ENCODE peak calls at places on chromosomes 2 and 18, in eight cellular contexts. One of them, this sample, is unnamed.

GRCh38 chr2:112542974-112543760 is 902 bp downstream of the POLR1B start:
- DNase-seq in endothelial cell of umbilical vein: peak
- DNase-seq in mesothelial cell of epicardium: no peak
- DNase-seq in activated CD8-positive, alpha-beta memory T cell treated with anti-CD3 and anti-CD28 coated beads for 4 hours: no peak
- DNase-seq in stimulated activated CD4-positive, alpha-beta T cell treated with anti-CD3 and anti-CD28 coated beads, TNF-alpha, amount 100 ng/mL, for 24 hours: no peak
- DNase-seq in GF-D8: no peak
- DNase-seq in GM23248: peak
- DNase-seq in left lung: no peak
- DNase-seq in this sample: peak

GRCh38 chr2:137886432-137886831 is 77.8 kb upstream of the HNMT start:
- DNase-seq in left lung: no peak
- DNase-seq in GM23248: no peak
- DNase-seq in activated CD8-positive, alpha-beta memory T cell treated with anti-CD3 and anti-CD28 coated beads for 4 hours: no peak
- DNase-seq in mesothelial cell of epicardium: no peak
- DNase-seq in endothelial cell of umbilical vein: no peak
- DNase-seq in stimulated activated CD4-positive, alpha-beta T cell treated with anti-CD3 and anti-CD28 coated beads, TNF-alpha, amount 100 ng/mL, for 24 hours: no peak
- DNase-seq in GF-D8: no peak
- DNase-seq in this sample: no peak

GRCh38 chr2:167275066-167275465 is 386.8 kb downstream of the XIRP2 start:
- DNase-seq in activated CD8-positive, alpha-beta memory T cell treated with anti-CD3 and anti-CD28 coated beads for 4 hours: no peak
- DNase-seq in mesothelial cell of epicardium: no peak
- DNase-seq in stimulated activated CD4-positive, alpha-beta T cell treated with anti-CD3 and anti-CD28 coated beads, TNF-alpha, amount 100 ng/mL, for 24 hours: no peak
- DNase-seq in GM23248: no peak
- DNase-seq in GF-D8: no peak
- DNase-seq in endothelial cell of umbilical vein: no peak
- DNase-seq in left lung: no peak
- DNase-seq in this sample: no peak

GRCh38 chr2:85273732-85274731 is 53.8 kb downstream of the TGOLN2 start:
- DNase-seq in stimulated activated CD4-positive, alpha-beta T cell treated with anti-CD3 and anti-CD28 coated beads, TNF-alpha, amount 100 ng/mL, for 24 hours: no peak
- DNase-seq in left lung: no peak
- DNase-seq in GM23248: peak
- DNase-seq in mesothelial cell of epicardium: peak
- DNase-seq in GF-D8: no peak
- DNase-seq in endothelial cell of umbilical vein: peak
- DNase-seq in activated CD8-positive, alpha-beta memory T cell treated with anti-CD3 and anti-CD28 coated beads for 4 hours: no peak
- DNase-seq in this sample: peak

GRCh38 chr18:68417826-68418225 is 297.1 kb downstream of the TMX3 start:
- DNase-seq in mesothelial cell of epicardium: no peak
- DNase-seq in endothelial cell of umbilical vein: no peak
- DNase-seq in stimulated activated CD4-positive, alpha-beta T cell treated with anti-CD3 and anti-CD28 coated beads, TNF-alpha, amount 100 ng/mL, for 24 hours: no peak
- DNase-seq in GM23248: peak
- DNase-seq in left lung: no peak
- DNase-seq in GF-D8: no peak
- DNase-seq in activated CD8-positive, alpha-beta memory T cell treated with anti-CD3 and anti-CD28 coated beads for 4 hours: no peak
- DNase-seq in this sample: peak

GRCh38 chr18:27130029-27130428 is 55.1 kb downstream of the CHST9 start:
- DNase-seq in stimulated activated CD4-positive, alpha-beta T cell treated with anti-CD3 and anti-CD28 coated beads, TNF-alpha, amount 100 ng/mL, for 24 hours: no peak
- DNase-seq in GM23248: no peak
- DNase-seq in mesothelial cell of epicardium: no peak
- DNase-seq in activated CD8-positive, alpha-beta memory T cell treated with anti-CD3 and anti-CD28 coated beads for 4 hours: no peak
- DNase-seq in left lung: no peak
- DNase-seq in endothelial cell of umbilical vein: no peak
- DNase-seq in GF-D8: no peak
- DNase-seq in this sample: no peak

GRCh38 chr2:60234274-60234976 is 319.0 kb downstream of the BCL11A start:
- DNase-seq in left lung: no peak
- DNase-seq in GF-D8: no peak
- DNase-seq in endothelial cell of umbilical vein: no peak
- DNase-seq in mesothelial cell of epicardium: no peak
- DNase-seq in activated CD8-positive, alpha-beta memory T cell treated with anti-CD3 and anti-CD28 coated beads for 4 hours: no peak
- DNase-seq in GM23248: no peak
- DNase-seq in stimulated activated CD4-positive, alpha-beta T cell treated with anti-CD3 and anti-CD28 coated beads, TNF-alpha, amount 100 ng/mL, for 24 hours: no peak
- DNase-seq in this sample: no peak

GRCh38 chr2:144801766-144802165 is 281.8 kb upstream of the ZEB2 start:
- DNase-seq in GM23248: peak
- DNase-seq in mesothelial cell of epicardium: no peak
- DNase-seq in activated CD8-positive, alpha-beta memory T cell treated with anti-CD3 and anti-CD28 coated beads for 4 hours: no peak
- DNase-seq in left lung: no peak
- DNase-seq in GF-D8: no peak
- DNase-seq in stimulated activated CD4-positive, alpha-beta T cell treated with anti-CD3 and anti-CD28 coated beads, TNF-alpha, amount 100 ng/mL, for 24 hours: no peak
- DNase-seq in endothelial cell of umbilical vein: peak
- DNase-seq in this sample: peak

GRCh38 chr2:169528271-169528701 is 18.8 kb downstream of the KLHL41 start:
- DNase-seq in activated CD8-positive, alpha-beta memory T cell treated with anti-CD3 and anti-CD28 coated beads for 4 hours: peak
- DNase-seq in endothelial cell of umbilical vein: peak
- DNase-seq in left lung: peak
- DNase-seq in GF-D8: peak
- DNase-seq in mesothelial cell of epicardium: peak
- DNase-seq in stimulated activated CD4-positive, alpha-beta T cell treated with anti-CD3 and anti-CD28 coated beads, TNF-alpha, amount 100 ng/mL, for 24 hours: peak
- DNase-seq in GM23248: peak
- DNase-seq in this sample: peak

GRCh38 chr2:2251255-2251654 is 79.8 kb downstream of the MYT1L start:
- DNase-seq in endothelial cell of umbilical vein: no peak
- DNase-seq in mesothelial cell of epicardium: no peak
- DNase-seq in left lung: no peak
- DNase-seq in activated CD8-positive, alpha-beta memory T cell treated with anti-CD3 and anti-CD28 coated beads for 4 hours: no peak
- DNase-seq in GM23248: no peak
- DNase-seq in GF-D8: no peak
- DNase-seq in stimulated activated CD4-positive, alpha-beta T cell treated with anti-CD3 and anti-CD28 coated beads, TNF-alpha, amount 100 ng/mL, for 24 hours: no peak
- DNase-seq in this sample: no peak

GRCh38 chr2:229153307-229153706 is 117.8 kb downstream of the PID1 start:
- DNase-seq in mesothelial cell of epicardium: no peak
- DNase-seq in stimulated activated CD4-positive, alpha-beta T cell treated with anti-CD3 and anti-CD28 coated beads, TNF-alpha, amount 100 ng/mL, for 24 hours: no peak
- DNase-seq in left lung: no peak
- DNase-seq in endothelial cell of umbilical vein: no peak
- DNase-seq in activated CD8-positive, alpha-beta memory T cell treated with anti-CD3 and anti-CD28 coated beads for 4 hours: no peak
- DNase-seq in GF-D8: no peak
- DNase-seq in GM23248: no peak
- DNase-seq in this sample: no peak

GRCh38 chr2:53945538-53945937 is 25.3 kb downstream of the PSME4 start:
- DNase-seq in stimulated activated CD4-positive, alpha-beta T cell treated with anti-CD3 and anti-CD28 coated beads, TNF-alpha, amount 100 ng/mL, for 24 hours: no peak
- DNase-seq in activated CD8-positive, alpha-beta memory T cell treated with anti-CD3 and anti-CD28 coated beads for 4 hours: no peak
- DNase-seq in GF-D8: no peak
- DNase-seq in endothelial cell of umbilical vein: no peak
- DNase-seq in GM23248: no peak
- DNase-seq in mesothelial cell of epicardium: no peak
- DNase-seq in left lung: no peak
- DNase-seq in this sample: no peak

GRCh38 chr2:161063074-161063945 is 96.9 kb upstream of the TANK start:
- DNase-seq in stimulated activated CD4-positive, alpha-beta T cell treated with anti-CD3 and anti-CD28 coated beads, TNF-alpha, amount 100 ng/mL, for 24 hours: peak
- DNase-seq in GM23248: peak
- DNase-seq in GF-D8: no peak
- DNase-seq in activated CD8-positive, alpha-beta memory T cell treated with anti-CD3 and anti-CD28 coated beads for 4 hours: peak
- DNase-seq in left lung: peak
- DNase-seq in endothelial cell of umbilical vein: peak
- DNase-seq in mesothelial cell of epicardium: peak
- DNase-seq in this sample: peak

GRCh38 chr2:80852079-80852807 is 547.7 kb upstream of the LRRTM1 start:
- DNase-seq in endothelial cell of umbilical vein: no peak
- DNase-seq in left lung: no peak
- DNase-seq in mesothelial cell of epicardium: no peak
- DNase-seq in GM23248: no peak
- DNase-seq in activated CD8-positive, alpha-beta memory T cell treated with anti-CD3 and anti-CD28 coated beads for 4 hours: no peak
- DNase-seq in stimulated activated CD4-positive, alpha-beta T cell treated with anti-CD3 and anti-CD28 coated beads, TNF-alpha, amount 100 ng/mL, for 24 hours: no peak
- DNase-seq in GF-D8: no peak
- DNase-seq in this sample: no peak

GRCh38 chr2:32895424-32895823 is 51.3 kb upstream of the LTBP1 start:
- DNase-seq in mesothelial cell of epicardium: no peak
- DNase-seq in endothelial cell of umbilical vein: no peak
- DNase-seq in GM23248: peak
- DNase-seq in activated CD8-positive, alpha-beta memory T cell treated with anti-CD3 and anti-CD28 coated beads for 4 hours: no peak
- DNase-seq in left lung: no peak
- DNase-seq in stimulated activated CD4-positive, alpha-beta T cell treated with anti-CD3 and anti-CD28 coated beads, TNF-alpha, amount 100 ng/mL, for 24 hours: no peak
- DNase-seq in GF-D8: no peak
- DNase-seq in this sample: peak

GRCh38 chr18:24475926-24476589 is 15.6 kb downstream of the HRH4 start:
- DNase-seq in mesothelial cell of epicardium: no peak
- DNase-seq in left lung: no peak
- DNase-seq in stimulated activated CD4-positive, alpha-beta T cell treated with anti-CD3 and anti-CD28 coated beads, TNF-alpha, amount 100 ng/mL, for 24 hours: no peak
- DNase-seq in GM23248: no peak
- DNase-seq in endothelial cell of umbilical vein: no peak
- DNase-seq in activated CD8-positive, alpha-beta memory T cell treated with anti-CD3 and anti-CD28 coated beads for 4 hours: no peak
- DNase-seq in GF-D8: no peak
- DNase-seq in this sample: no peak

GRCh38 chr2:109527846-109528705 is 85.7 kb downstream of the SEPTIN10 start:
- DNase-seq in activated CD8-positive, alpha-beta memory T cell treated with anti-CD3 and anti-CD28 coated beads for 4 hours: no peak
- DNase-seq in GF-D8: no peak
- DNase-seq in mesothelial cell of epicardium: no peak
- DNase-seq in GM23248: no peak
- DNase-seq in left lung: no peak
- DNase-seq in stimulated activated CD4-positive, alpha-beta T cell treated with anti-CD3 and anti-CD28 coated beads, TNF-alpha, amount 100 ng/mL, for 24 hours: no peak
- DNase-seq in endothelial cell of umbilical vein: no peak
- DNase-seq in this sample: no peak

GRCh38 chr2:75146221-75146902 is 53.0 kb downstream of the TACR1 start:
- DNase-seq in left lung: no peak
- DNase-seq in GM23248: peak
- DNase-seq in mesothelial cell of epicardium: no peak
- DNase-seq in endothelial cell of umbilical vein: no peak
- DNase-seq in stimulated activated CD4-positive, alpha-beta T cell treated with anti-CD3 and anti-CD28 coated beads, TNF-alpha, amount 100 ng/mL, for 24 hours: no peak
- DNase-seq in GF-D8: no peak
- DNase-seq in activated CD8-positive, alpha-beta memory T cell treated with anti-CD3 and anti-CD28 coated beads for 4 hours: no peak
- DNase-seq in this sample: no peak

GRCh38 chr2:239832995-239833727 is 192.0 kb downstream of the NDUFA10 start:
- DNase-seq in left lung: no peak
- DNase-seq in activated CD8-positive, alpha-beta memory T cell treated with anti-CD3 and anti-CD28 coated beads for 4 hours: no peak
- DNase-seq in GM23248: no peak
- DNase-seq in stimulated activated CD4-positive, alpha-beta T cell treated with anti-CD3 and anti-CD28 coated beads, TNF-alpha, amount 100 ng/mL, for 24 hours: no peak
- DNase-seq in mesothelial cell of epicardium: peak
- DNase-seq in GF-D8: no peak
- DNase-seq in endothelial cell of umbilical vein: no peak
- DNase-seq in this sample: no peak

GRCh38 chr2:24568492-24568891 is 77.4 kb downstream of the NCOA1 start:
- DNase-seq in mesothelial cell of epicardium: no peak
- DNase-seq in activated CD8-positive, alpha-beta memory T cell treated with anti-CD3 and anti-CD28 coated beads for 4 hours: no peak
- DNase-seq in GF-D8: no peak
- DNase-seq in GM23248: no peak
- DNase-seq in left lung: no peak
- DNase-seq in stimulated activated CD4-positive, alpha-beta T cell treated with anti-CD3 and anti-CD28 coated beads, TNF-alpha, amount 100 ng/mL, for 24 hours: no peak
- DNase-seq in endothelial cell of umbilical vein: no peak
- DNase-seq in this sample: no peak

GRCh38 chr2:102041351-102041750 is 49.6 kb downstream of the IL1R2 start:
- DNase-seq in activated CD8-positive, alpha-beta memory T cell treated with anti-CD3 and anti-CD28 coated beads for 4 hours: no peak
- DNase-seq in GM23248: peak
- DNase-seq in mesothelial cell of epicardium: no peak
- DNase-seq in left lung: no peak
- DNase-seq in GF-D8: no peak
- DNase-seq in stimulated activated CD4-positive, alpha-beta T cell treated with anti-CD3 and anti-CD28 coated beads, TNF-alpha, amount 100 ng/mL, for 24 hours: no peak
- DNase-seq in endothelial cell of umbilical vein: no peak
- DNase-seq in this sample: peak